ENCODE peak calls at places on chromosome 12, in eight cellular contexts. M, N, R, L, O, X, I and E are unnamed samples.

GRCh38 chr12:106226884-106227640 is 20.8 kb downstream of the CKAP4 start:
- DNase-seq in M (peak), N (peak), R (peak), L (no peak), O (peak), X (peak), I (peak), E (no peak)

GRCh38 chr12:101064721-101065120 is 145.3 kb downstream of the SLC5A8 start:
- DNase-seq in M (no peak), N (no peak), R (no peak), L (no peak), O (no peak), X (no peak), I (peak), E (no peak)

GRCh38 chr12:12210983-12211382 is 55.9 kb downstream of the LRP6 start:
- DNase-seq in M (peak), N (no peak), R (no peak), L (no peak), O (no peak), X (no peak), I (no peak), E (no peak)

GRCh38 chr12:53223391-53224267 is 8.4 kb downstream of the RARG start:
- DNase-seq in M (no peak), N (no peak), R (no peak), L (no peak), O (peak), X (no peak), I (peak), E (no peak)

GRCh38 chr12:1716215-1716862 is 25.5 kb downstream of the ADIPOR2 start:
- DNase-seq in M (peak), N (no peak), R (no peak), L (no peak), O (peak), X (no peak), I (peak), E (no peak)

GRCh38 chr12:3523058-3523457 is 32.1 kb downstream of the PRMT8 start:
- DNase-seq in M (no peak), N (no peak), R (no peak), L (no peak), O (peak), X (no peak), I (no peak), E (no peak)

GRCh38 chr12:7638064-7638763 is 27.5 kb downstream of the APOBEC1 start:
- DNase-seq in M (no peak), N (no peak), R (peak), L (no peak), O (no peak), X (no peak), I (peak), E (no peak)

GRCh38 chr12:111840831-111841230 is 1.2 kb upstream of the MAPKAPK5 start:
- DNase-seq in M (no peak), N (no peak), R (no peak), L (no peak), O (peak), X (no peak), I (no peak), E (no peak)

GRCh38 chr12:115384391-115384790 is 700.4 kb upstream of the TBX3 start:
- DNase-seq in M (no peak), N (no peak), R (no peak), L (no peak), O (no peak), X (no peak), I (peak), E (no peak)

GRCh38 chr12:5480218-5480952 is 48.5 kb downstream of the NTF3 start:
- DNase-seq in M (no peak), N (no peak), R (no peak), L (no peak), O (no peak), X (no peak), I (peak), E (no peak)

GRCh38 chr12:79546461-79547043 is 144.2 kb downstream of the PAWR start:
- DNase-seq in M (no peak), N (no peak), R (no peak), L (no peak), O (no peak), X (no peak), I (peak), E (no peak)

GRCh38 chr12:58496411-58496810 is 423.9 kb downstream of the LRIG3 start:
- DNase-seq in M (no peak), N (no peak), R (no peak), L (no peak), O (no peak), X (peak), I (peak), E (no peak)

GRCh38 chr12:53048780-53049401 is 974 bp upstream of the TNS2 start:
- DNase-seq in M (no peak), N (no peak), R (peak), L (no peak), O (peak), X (peak), I (peak), E (no peak)

GRCh38 chr12:54306925-54307731 is 6.3 kb upstream of the NFE2 start:
- DNase-seq in M (no peak), N (peak), R (no peak), L (peak), O (peak), X (no peak), I (peak), E (peak)

GRCh38 chr12:77537648-77538047 is 293.0 kb upstream of the NAV3 start:
- DNase-seq in M (no peak), N (no peak), R (no peak), L (no peak), O (peak), X (no peak), I (no peak), E (no peak)

GRCh38 chr12:76470028-76470939 is 89.3 kb downstream of the OSBPL8 start:
- DNase-seq in M (peak), N (peak), R (no peak), L (no peak), O (peak), X (peak), I (peak), E (no peak)

GRCh38 chr12:69404851-69405365 is 45.4 kb downstream of the YEATS4 start:
- DNase-seq in M (no peak), N (no peak), R (no peak), L (no peak), O (no peak), X (no peak), I (peak), E (no peak)
- TF ChIP-seq CTCF in M (no peak), N (no peak), R (no peak), L (no peak), O (no peak), X (no peak), I (no peak), E (no peak)

GRCh38 chr12:104761091-104761490 is 197.0 kb downstream of the SLC41A2 start:
- DNase-seq in M (no peak), N (no peak), R (no peak), L (no peak), O (no peak), X (no peak), I (no peak), E (no peak)
- TF ChIP-seq CTCF in M (no peak), N (no peak), R (no peak), L (no peak), O (no peak), X (no peak), I (peak), E (no peak)

GRCh38 chr12:114355389-114356088 is 50.4 kb downstream of the TBX5 start:
- DNase-seq in M (peak), N (no peak), R (peak), L (no peak), O (no peak), X (no peak), I (no peak), E (no peak)
- TF ChIP-seq CTCF in M (peak), N (no peak), R (peak), L (no peak), O (no peak), X (peak), I (peak), E (no peak)

DNA sequence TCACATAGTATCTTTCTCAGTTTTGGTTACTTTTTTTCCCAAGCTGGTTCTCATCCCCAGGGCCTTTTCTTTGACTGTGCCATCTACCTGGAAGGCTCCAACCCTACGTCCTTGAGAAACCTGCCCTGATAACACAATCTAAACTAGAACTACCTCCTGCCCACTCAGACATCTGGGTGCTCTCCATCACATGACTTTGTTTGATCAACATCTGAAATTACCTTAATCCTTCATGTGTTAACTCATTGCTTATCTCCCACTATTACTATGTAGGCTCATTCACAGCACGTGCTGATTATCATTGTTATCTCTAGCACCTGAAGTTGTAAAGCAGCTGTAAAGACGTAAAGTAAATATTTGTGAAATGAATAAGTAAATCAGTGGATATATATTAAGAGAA is 784.0 kb downstream of the TMTC2 start:
- DNase-seq in M (no peak), N (no peak), R (no peak), L (no peak), O (no peak), X (no peak), I (no peak), E (no peak)
- TF ChIP-seq CTCF in M (no peak), N (no peak), R (no peak), L (no peak), O (no peak), X (no peak), I (no peak), E (no peak)

GRCh38 chr12:22231836-22232235 is 102.7 kb downstream of the ST8SIA1 start:
- DNase-seq in M (no peak), N (no peak), R (no peak), L (no peak), O (peak), X (no peak), I (peak), E (no peak)
- TF ChIP-seq CTCF in M (no peak), N (no peak), R (no peak), L (no peak), O (peak), X (no peak), I (peak), E (no peak)

GRCh38 chr12:126700115-126700514 is 1566.9 kb upstream of the TMEM132C start:
- DNase-seq in M (no peak), N (no peak), R (no peak), L (no peak), O (no peak), X (no peak), I (no peak), E (no peak)

GRCh38 chr12:126706300-126706699 is 1560.7 kb upstream of the TMEM132C start:
- DNase-seq in M (no peak), N (no peak), R (no peak), L (no peak), O (no peak), X (no peak), I (no peak), E (no peak)

GRCh38 chr12:126708492-126708896 is 1558.5 kb upstream of the TMEM132C start:
- DNase-seq in M (peak), N (no peak), R (no peak), L (no peak), O (peak), X (no peak), I (peak), E (no peak)

DNA sequence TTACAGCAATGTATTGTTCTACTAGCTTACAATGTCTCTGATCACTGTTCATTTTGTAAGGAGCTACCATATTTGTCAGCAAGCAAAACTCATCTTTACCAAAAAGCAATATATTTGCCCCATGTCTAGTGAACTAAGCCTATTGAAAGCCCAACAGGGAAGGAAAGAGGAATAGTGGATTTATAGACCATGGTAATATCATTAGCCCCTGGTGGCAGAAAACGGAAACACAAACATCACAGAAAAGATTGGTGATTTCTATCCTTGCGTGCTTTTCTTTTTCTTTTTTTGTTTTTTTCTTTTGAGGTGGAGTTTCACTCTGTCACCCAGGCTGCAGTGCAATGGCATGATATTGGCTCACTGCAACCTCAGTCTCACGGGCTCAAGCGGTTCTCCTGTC is 1562.4 kb upstream of the TMEM132C start:
- DNase-seq in M (no peak), N (no peak), R (no peak), L (no peak), O (no peak), X (no peak), I (no peak), E (no peak)
- TF ChIP-seq CTCF in M (peak), N (no peak), R (peak), L (no peak), O (no peak), X (peak), I (no peak), E (no peak)

DNA sequence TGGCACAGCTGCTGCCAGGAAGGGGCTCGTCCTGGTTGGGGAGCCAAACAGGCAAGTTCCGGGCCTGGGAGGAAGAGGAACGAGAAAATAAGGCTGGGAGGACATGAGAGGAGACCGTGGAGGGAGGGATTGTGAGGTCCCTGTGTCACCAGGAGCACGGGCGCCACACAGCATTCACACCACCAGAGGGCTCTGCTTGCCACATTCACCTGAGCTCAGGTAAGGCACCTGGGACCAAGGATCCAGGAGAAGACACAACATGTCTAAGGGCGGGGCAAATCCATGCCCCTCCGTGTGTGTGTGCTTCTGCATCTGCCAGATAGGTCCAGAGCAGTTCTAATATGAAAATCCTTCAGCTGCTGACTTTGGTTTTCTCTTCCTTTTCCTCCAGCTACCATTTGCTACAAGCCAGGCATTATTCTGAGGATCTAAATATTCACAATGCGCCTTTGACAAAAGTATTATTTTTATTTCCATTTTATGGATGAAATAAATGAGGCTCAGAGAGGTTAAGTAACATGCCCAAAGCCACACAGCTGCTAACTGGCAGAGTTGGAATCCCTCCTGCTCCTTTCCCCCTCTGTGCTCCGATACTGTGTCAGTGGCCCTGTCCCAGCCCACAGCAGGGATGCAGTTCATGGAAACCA is 14.6 kb downstream of the RAPGEF3 start:
- DNase-seq in M (peak), N (no peak), R (no peak), L (no peak), O (no peak), X (no peak), I (no peak), E (no peak)
- TF ChIP-seq CTCF in M (peak), N (peak), R (peak), L (peak), O (peak), X (peak), I (peak), E (peak)